ENCODE peak calls at places on chromosomes 2 and 18, in nine cellular contexts. O is A549, D is sigmoid colon, N is IMR-90, F is stomach, T is adrenal gland, B is body of pancreas, Q is upper lobe of left lung, G is spleen. J is an unnamed sample.

GRCh38 chr2:103823847-103824246 is 1030.1 kb upstream of the POU3F3 start:
- DNase-seq in O (no peak), D (no peak), N (no peak), F (no peak), T (no peak), B (no peak), Q (no peak), G (no peak), J (no peak)

GRCh38 chr2:151946856-151947523 is 118.8 kb upstream of the ARL5A start:
- DNase-seq in O (peak), D (no peak), N (peak), F (no peak), T (peak), B (peak), Q (peak), G (no peak), J (peak)

GRCh38 chr18:51446571-51447210 is 249.2 kb upstream of the MEX3C start:
- DNase-seq in O (no peak), D (no peak), N (no peak), F (no peak), T (no peak), B (no peak), Q (no peak), G (no peak), J (no peak)

GRCh38 chr2:57881998-57882884 is 164.4 kb upstream of the VRK2 start:
- DNase-seq in O (peak), D (no peak), N (peak), F (no peak), T (peak), B (no peak), Q (no peak), G (no peak), J (no peak)

GRCh38 chr18:77069931-77070330 is 62.7 kb downstream of the MBP start:
- DNase-seq in O (no peak), D (no peak), N (no peak), F (no peak), T (no peak), B (no peak), Q (no peak), G (no peak), J (no peak)

GRCh38 chr2:124658373-124658772 is 633.3 kb downstream of the CNTNAP5 start:
- DNase-seq in O (no peak), D (no peak), N (no peak), F (no peak), T (no peak), B (no peak), Q (no peak), G (no peak), J (no peak)

GRCh38 chr2:137220438-137220998 is 455.2 kb downstream of the THSD7B start:
- DNase-seq in O (no peak), D (no peak), N (peak), F (no peak), T (no peak), B (no peak), Q (no peak), G (no peak), J (no peak)

GRCh38 chr2:39373403-39373802 is 63.7 kb downstream of the MAP4K3 start:
- DNase-seq in O (no peak), D (no peak), N (no peak), F (no peak), T (no peak), B (no peak), Q (no peak), G (no peak), J (no peak)

GRCh38 chr2:219551412-219551811 is 7.6 kb downstream of the TMEM198 start:
- DNase-seq in O (no peak), D (no peak), N (peak), F (no peak), T (peak), B (peak), Q (no peak), G (peak), J (peak)

GRCh38 chr18:28494151-28494550 is 317.2 kb upstream of the CDH2 start:
- DNase-seq in O (no peak), D (no peak), N (peak), F (no peak), T (no peak), B (no peak), Q (no peak), G (no peak), J (no peak)

GRCh38 chr18:35933982-35934381 is 38.5 kb upstream of the RMP24 start:
- DNase-seq in O (no peak), D (no peak), N (no peak), F (no peak), T (no peak), B (no peak), Q (no peak), G (no peak), J (no peak)

GRCh38 chr18:76351961-76352581 is 143.0 kb downstream of the ZNF516 start:
- DNase-seq in O (peak), D (peak), N (peak), F (no peak), T (no peak), B (peak), Q (peak), G (no peak), J (no peak)

GRCh38 chr2:78263571-78263970 is 741.4 kb upstream of the LRRTM4 start:
- DNase-seq in O (no peak), D (no peak), N (no peak), F (no peak), T (no peak), B (no peak), Q (no peak), G (no peak), J (no peak)

GRCh38 chr2:8622924-8623465 is 58.9 kb upstream of the ID2 start:
- DNase-seq in O (no peak), D (no peak), N (no peak), F (no peak), T (no peak), B (no peak), Q (no peak), G (no peak), J (no peak)

GRCh38 chr2:71959494-71959893 is 188.2 kb downstream of the CYP26B1 start:
- DNase-seq in O (no peak), D (no peak), N (no peak), F (no peak), T (no peak), B (no peak), Q (no peak), G (no peak), J (no peak)

GRCh38 chr18:70429847-70430500 is 141.1 kb downstream of the SOCS6 start:
- DNase-seq in O (no peak), D (no peak), N (no peak), F (no peak), T (no peak), B (no peak), Q (no peak), G (peak), J (no peak)

GRCh38 chr2:119947535-119947934 is 65.3 kb upstream of the EPB41L5 start:
- DNase-seq in O (no peak), D (no peak), N (no peak), F (no peak), T (no peak), B (no peak), Q (peak), G (no peak), J (no peak)

GRCh38 chr2:176491172-176491904 is 222.1 kb downstream of the MTX2 start:
- DNase-seq in O (no peak), D (peak), N (peak), F (peak), T (no peak), B (peak), Q (no peak), G (no peak), J (peak)

GRCh38 chr2:7427293-7428060 is 510.3 kb downstream of the RNF144A start:
- DNase-seq in O (peak), D (no peak), N (peak), F (no peak), T (no peak), B (peak), Q (no peak), G (no peak), J (peak)

GRCh38 chr2:55097462-55098410 is 47.5 kb upstream of the RTN4 start:
- DNase-seq in O (no peak), D (no peak), N (no peak), F (no peak), T (peak), B (no peak), Q (no peak), G (no peak), J (no peak)

GRCh38 chr2:178193823-178194599 is at the start of gene OSBPL6:
- DNase-seq in O (peak), D (peak), N (peak), F (peak), T (peak), B (peak), Q (peak), G (peak), J (peak)

GRCh38 chr2:197059498-197059897 is 133.0 kb upstream of the PGAP1 start:
- DNase-seq in O (no peak), D (no peak), N (no peak), F (no peak), T (no peak), B (no peak), Q (no peak), G (no peak), J (no peak)

GRCh38 chr2:237315170-237315880 is 98.6 kb downstream of the COL6A3 start:
- DNase-seq in O (no peak), D (peak), N (peak), F (peak), T (peak), B (peak), Q (peak), G (no peak), J (peak)

GRCh38 chr2:150279673-150280072 is 207.8 kb downstream of the RND3 start:
- DNase-seq in O (no peak), D (no peak), N (no peak), F (no peak), T (no peak), B (no peak), Q (no peak), G (no peak), J (no peak)

GRCh38 chr2:197784956-197785941 is at the start of gene BOLL:
- DNase-seq in O (no peak), D (no peak), N (no peak), F (no peak), T (no peak), B (no peak), Q (no peak), G (peak), J (no peak)

GRCh38 chr2:202494300-202494699 is 118.2 kb downstream of the BMPR2 start:
- DNase-seq in O (no peak), D (no peak), N (peak), F (no peak), T (no peak), B (peak), Q (peak), G (no peak), J (no peak)

GRCh38 chr2:118062669-118063068 is 25.6 kb upstream of the INSIG2 start:
- DNase-seq in O (no peak), D (no peak), N (no peak), F (no peak), T (no peak), B (no peak), Q (no peak), G (no peak), J (no peak)

GRCh38 chr2:97718051-97718882 is 4.9 kb downstream of the ZAP70 start:
- DNase-seq in O (no peak), D (peak), N (no peak), F (peak), T (no peak), B (no peak), Q (peak), G (peak), J (no peak)

GRCh38 chr2:229407170-229407569 is 136.1 kb upstream of the PID1 start:
- DNase-seq in O (peak), D (peak), N (peak), F (peak), T (peak), B (peak), Q (peak), G (no peak), J (peak)

GRCh38 chr2:8882094-8882493 is 44.7 kb upstream of the KIDINS220 start:
- DNase-seq in O (no peak), D (no peak), N (peak), F (no peak), T (no peak), B (no peak), Q (no peak), G (no peak), J (no peak)

GRCh38 chr2:218405365-218406208 is 5.9 kb downstream of the CTDSP1 start:
- DNase-seq in O (no peak), D (peak), N (no peak), F (no peak), T (peak), B (peak), Q (peak), G (peak), J (no peak)

GRCh38 chr2:39837856-39838453 is 58.9 kb upstream of the THUMPD2 start:
- DNase-seq in O (peak), D (no peak), N (peak), F (peak), T (no peak), B (peak), Q (no peak), G (no peak), J (peak)

GRCh38 chr18:77098033-77098432 is 34.5 kb downstream of the MBP start:
- DNase-seq in O (no peak), D (no peak), N (peak), F (no peak), T (no peak), B (no peak), Q (peak), G (no peak), J (no peak)

GRCh38 chr2:53036196-53036595 is 731.4 kb upstream of the CHAC2 start:
- DNase-seq in O (no peak), D (no peak), N (peak), F (no peak), T (no peak), B (no peak), Q (no peak), G (no peak), J (no peak)

GRCh38 chr2:25982273-25982967 is at the start of gene KIF3C:
- DNase-seq in O (peak), D (peak), N (peak), F (peak), T (peak), B (peak), Q (peak), G (peak), J (peak)
- TF ChIP-seq POLR2A in O (no peak), D (no peak), N (no peak), F (no peak), T (peak), B (no peak), Q (no peak), G (no peak), J (peak)

GRCh38 chr2:65232636-65233035 is 5.0 kb downstream of the ACTR2 start:
- DNase-seq in O (no peak), D (no peak), N (peak), F (no peak), T (no peak), B (no peak), Q (no peak), G (no peak), J (peak)

GRCh38 chr2:65231121-65231520 is 3.5 kb downstream of the ACTR2 start:
- DNase-seq in O (no peak), D (no peak), N (peak), F (no peak), T (no peak), B (no peak), Q (no peak), G (no peak), J (peak)

GRCh38 chr2:65228249-65228750 is 669 bp downstream of the ACTR2 start:
- DNase-seq in O (no peak), D (no peak), N (peak), F (no peak), T (peak), B (no peak), Q (no peak), G (no peak), J (no peak)

GRCh38 chr2:65227471-65228248 is at the start of gene ACTR2:
- DNase-seq in O (peak), D (peak), N (peak), F (peak), T (peak), B (peak), Q (peak), G (peak), J (peak)

GRCh38 chr2:65231892-65232477 is 4.4 kb downstream of the ACTR2 start:
- DNase-seq in O (no peak), D (no peak), N (peak), F (no peak), T (no peak), B (no peak), Q (no peak), G (no peak), J (no peak)
- TF ChIP-seq POLR2A in O (no peak), D (no peak), N (no peak), F (no peak), T (no peak), B (no peak), Q (no peak), G (no peak), J (no peak)

DNA sequence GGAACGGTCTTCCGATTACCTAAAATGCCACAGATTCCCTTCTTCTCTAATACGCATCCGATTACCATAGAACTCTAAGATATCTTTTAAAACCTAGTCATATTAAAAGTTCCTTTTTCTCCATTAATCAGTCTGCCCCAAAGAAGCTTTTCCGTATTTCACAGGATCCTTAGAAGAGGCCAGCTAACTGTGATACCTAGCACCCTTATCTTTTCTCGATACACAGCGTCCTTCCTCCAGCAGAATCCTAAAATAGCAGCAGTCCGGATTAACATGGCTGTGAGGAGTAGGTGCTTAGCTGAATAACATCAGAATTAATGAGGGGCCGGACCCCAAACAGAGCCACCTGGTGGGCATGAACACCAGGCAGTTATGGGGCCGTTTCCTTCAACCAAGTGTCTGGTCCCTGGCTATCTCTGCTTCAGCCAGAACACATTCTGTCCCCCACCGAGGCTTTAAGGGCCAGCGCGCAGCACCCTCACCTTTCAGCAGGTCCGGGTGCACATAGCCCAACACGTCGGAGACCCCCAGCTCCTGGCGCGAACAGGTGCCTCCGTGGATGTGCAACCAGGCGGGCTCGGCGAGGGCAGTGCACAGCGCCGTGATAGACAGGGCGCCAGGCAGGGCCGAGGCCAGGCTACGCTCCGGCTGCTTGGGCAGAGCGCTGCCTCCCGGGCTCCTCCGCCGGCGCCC is 995 bp downstream of the TMEM127 start:
- DNase-seq in O (peak), D (peak), N (peak), F (no peak), T (no peak), B (no peak), Q (peak), G (no peak), J (no peak)
- TF ChIP-seq POLR2A in O (no peak), D (no peak), N (no peak), F (no peak), T (no peak), B (no peak), Q (no peak), G (no peak), J (no peak)

GRCh38 chr2:102063360-102063947 is 71.7 kb downstream of the IL1R2 start:
- DNase-seq in O (no peak), D (peak), N (peak), F (peak), T (peak), B (peak), Q (peak), G (no peak), J (no peak)

GRCh38 chr2:102064679-102065674 is 73.2 kb downstream of the IL1R2 start:
- DNase-seq in O (peak), D (no peak), N (peak), F (no peak), T (no peak), B (no peak), Q (no peak), G (no peak), J (no peak)

GRCh38 chr2:102065675-102066252 is 74.0 kb downstream of the IL1R2 start:
- DNase-seq in O (peak), D (peak), N (peak), F (peak), T (no peak), B (no peak), Q (peak), G (peak), J (no peak)

GRCh38 chr2:102062802-102063201 is 71.0 kb downstream of the IL1R2 start:
- DNase-seq in O (no peak), D (no peak), N (no peak), F (no peak), T (no peak), B (no peak), Q (no peak), G (no peak), J (no peak)

DNA sequence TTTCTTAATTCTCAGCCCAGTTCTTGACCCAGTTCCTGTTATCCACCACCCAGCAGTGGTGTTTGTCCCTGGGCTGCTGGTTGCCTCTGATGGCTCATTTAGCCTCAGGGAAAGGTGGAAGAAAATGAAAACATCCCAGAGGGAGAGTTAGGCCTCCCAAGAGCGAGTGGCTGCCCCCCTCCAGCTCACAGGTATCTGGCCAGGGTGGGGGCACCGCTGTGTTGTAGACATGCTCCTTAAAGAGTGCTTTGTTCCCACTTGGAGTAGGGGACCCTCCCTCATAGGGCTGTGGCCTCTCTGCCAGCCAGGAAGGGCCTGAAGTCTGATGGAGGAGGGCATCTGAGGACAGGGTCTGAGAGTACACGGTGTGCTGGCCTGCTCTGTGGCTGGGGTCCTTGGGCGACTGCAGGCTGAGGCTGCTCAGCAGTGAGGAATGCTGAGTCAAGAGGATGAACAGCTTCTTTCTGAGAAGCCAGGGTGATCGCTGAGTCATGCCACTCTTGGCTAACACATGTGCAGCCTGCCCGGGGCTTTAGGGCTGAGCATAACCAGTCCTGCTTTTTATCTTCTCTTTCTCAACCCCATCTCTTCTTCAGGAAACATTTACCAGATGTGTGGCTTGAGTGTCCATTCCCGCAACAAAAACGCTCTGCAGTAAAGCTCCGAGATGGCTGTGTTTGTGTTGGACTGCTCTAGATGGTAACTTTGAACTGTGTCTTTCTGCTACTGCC is 72.4 kb downstream of the IL1R2 start:
- DNase-seq in O (peak), D (peak), N (peak), F (peak), T (peak), B (peak), Q (peak), G (peak), J (peak)
- TF ChIP-seq POLR2A in O (no peak), D (no peak), N (peak), F (no peak), T (peak), B (no peak), Q (no peak), G (no peak), J (peak)

GRCh38 chr2:215831296-215831913 is 181.9 kb downstream of the MREG start:
- DNase-seq in O (no peak), D (no peak), N (peak), F (no peak), T (peak), B (peak), Q (peak), G (no peak), J (no peak)

GRCh38 chr2:215830313-215830712 is 183.0 kb downstream of the MREG start:
- DNase-seq in O (no peak), D (peak), N (peak), F (peak), T (peak), B (peak), Q (peak), G (no peak), J (no peak)

GRCh38 chr2:215828528-215829184 is 184.7 kb downstream of the MREG start:
- DNase-seq in O (peak), D (peak), N (peak), F (peak), T (peak), B (peak), Q (peak), G (no peak), J (peak)

GRCh38 chr2:215826838-215827441 is 186.4 kb downstream of the MREG start:
- DNase-seq in O (peak), D (no peak), N (peak), F (no peak), T (no peak), B (no peak), Q (no peak), G (no peak), J (no peak)

DNA sequence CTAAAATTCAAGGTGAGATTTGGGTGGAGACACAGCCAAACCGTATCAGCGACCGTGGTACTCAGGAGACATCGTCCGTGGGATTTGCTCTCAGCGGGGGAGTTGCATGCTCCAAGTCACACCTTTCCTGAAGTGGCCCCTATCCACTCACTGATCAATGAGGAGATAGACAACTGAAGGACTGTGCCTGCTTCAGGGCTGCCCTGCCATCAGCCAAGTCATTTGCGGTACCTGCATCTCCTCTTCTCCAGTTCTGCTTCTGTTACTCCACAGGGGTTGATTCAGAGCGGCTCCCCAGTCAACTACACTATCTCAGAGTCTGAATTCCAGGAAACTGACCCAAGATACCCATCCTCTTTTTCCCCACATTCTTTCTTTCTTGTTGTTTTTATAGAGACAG is 184.1 kb downstream of the MREG start:
- DNase-seq in O (no peak), D (no peak), N (no peak), F (no peak), T (no peak), B (no peak), Q (no peak), G (no peak), J (no peak)
- TF ChIP-seq POLR2A in O (no peak), D (no peak), N (no peak), F (no peak), T (no peak), B (no peak), Q (no peak), G (no peak), J (no peak)

J was measured in H54.